ENCODE peak calls at places on chromosomes 13 and 19, in five cellular contexts. G, P, X, H and B are unnamed samples.

GRCh38 chr13:94784066-94784465 is 71.7 kb upstream of the SOX21 start:
- DNase-seq in X (no peak), G (no peak), H (no peak), P (no peak), B (no peak)

GRCh38 chr19:7292950-7293794 is 1.0 kb downstream of the INSR start:
- DNase-seq in H (no peak), P (peak), X (peak), G (peak), B (no peak)

GRCh38 chr19:802497-802887 is 5.2 kb downstream of the PTBP1 start:
- DNase-seq in P (no peak), G (no peak), H (no peak), X (no peak), B (no peak)

GRCh38 chr13:76307157-76307556 is 579.0 kb downstream of the KCTD12 start:
- DNase-seq in X (no peak), H (no peak), P (no peak), G (no peak), B (no peak)

GRCh38 chr19:45247136-45247535 is 1.9 kb upstream of the EXOC3L2 start:
- DNase-seq in X (no peak), G (no peak), P (no peak), H (no peak), B (no peak)

GRCh38 chr13:112574476-112575294 is 13.3 kb downstream of the TUBGCP3 start:
- DNase-seq in H (no peak), P (no peak), G (no peak), X (no peak), B (no peak)

GRCh38 chr13:100510208-100510997 is 78.2 kb downstream of the GGACT start:
- DNase-seq in P (no peak), G (no peak), X (peak), H (no peak), B (no peak)

GRCh38 chr19:50325310-50326100 is 3.7 kb downstream of the KCNC3 start:
- DNase-seq in X (peak), P (peak), H (peak), G (no peak), B (peak)

GRCh38 chr13:32117696-32118095 is 86.1 kb downstream of the FRY start:
- DNase-seq in X (no peak), P (peak), G (peak), H (no peak), B (no peak)

GRCh38 chr19:8001995-8002849 is 3.2 kb downstream of the ELAVL1 start:
- DNase-seq in H (peak), P (peak), G (peak), X (peak), B (peak)

GRCh38 chr19:55688422-55689218 is 13.6 kb downstream of the EPN1 start:
- DNase-seq in G (no peak), H (no peak), X (peak), P (no peak), B (peak)